ENCODE peak calls at places on chromosomes 3 and 15, in ten cellular contexts. Z, Y, G, I, N, S, C, F, L and W are unnamed samples.

GRCh38 chr3:127152676-127153505 is 40.0 kb upstream of the PRR23E start:
- DNase-seq in S (no peak), C (no peak), I (no peak), Z (no peak), G (no peak), N (no peak), L (peak), F (no peak), Y (no peak), W (no peak)

GRCh38 chr3:117893638-117894037 is 1141.0 kb downstream of the IGSF11 start:
- DNase-seq in I (no peak), L (no peak), Y (no peak), N (no peak), C (no peak), G (no peak), F (no peak), Z (no peak), S (no peak), W (no peak)

GRCh38 chr3:196138464-196138863 is 56.6 kb upstream of the TFRC start:
- DNase-seq in S (no peak), G (no peak), F (no peak), N (no peak), I (no peak), C (no peak), L (no peak), Y (no peak), Z (peak), W (no peak)

GRCh38 chr3:43998841-43999805 is 242.6 kb upstream of the TOPAZ1 start:
- DNase-seq in L (no peak), N (peak), F (no peak), Y (no peak), Z (no peak), S (peak), C (peak), I (peak), G (peak), W (peak)

GRCh38 chr3:52068055-52068704 is 11.8 kb upstream of the DUSP7 start:
- DNase-seq in L (no peak), Y (no peak), F (no peak), S (peak), I (peak), Z (peak), N (no peak), C (peak), G (no peak), W (no peak)

GRCh38 chr3:64908292-64908691 is 220.5 kb upstream of the ADAMTS9 start:
- DNase-seq in Y (no peak), F (no peak), N (no peak), I (no peak), L (no peak), G (no peak), C (peak), Z (peak), S (no peak), W (no peak)

GRCh38 chr3:59388555-59389280 is 338.9 kb upstream of the CFAP20DC start:
- DNase-seq in Z (no peak), G (no peak), C (no peak), L (no peak), S (no peak), Y (no peak), F (no peak), I (no peak), N (no peak), W (no peak)

GRCh38 chr3:101270158-101270557 is 50.2 kb downstream of the IMPG2 start:
- DNase-seq in L (no peak), Z (no peak), N (no peak), C (no peak), G (no peak), S (no peak), Y (no peak), F (no peak), I (no peak), W (no peak)

GRCh38 chr15:100895721-100896120 is 16.1 kb downstream of the ALDH1A3 start:
- DNase-seq in C (no peak), Y (no peak), S (no peak), F (no peak), G (no peak), L (peak), N (no peak), Z (no peak), I (no peak), W (no peak)

GRCh38 chr15:77047013-77047412 is 23.9 kb downstream of the TSPAN3 start:
- DNase-seq in S (no peak), C (no peak), G (no peak), I (no peak), Y (no peak), F (no peak), L (no peak), N (no peak), Z (no peak), W (no peak)

GRCh38 chr15:58467722-58468436 is 36.1 kb downstream of the LIPC start:
- DNase-seq in S (no peak), Z (no peak), I (no peak), F (no peak), N (no peak), L (peak), G (no peak), C (no peak), Y (no peak), W (no peak)

GRCh38 chr15:79673416-79674123 is 223.2 kb downstream of the MTHFS start:
- DNase-seq in Y (no peak), N (peak), G (no peak), I (peak), C (peak), Z (peak), L (no peak), S (no peak), F (no peak), W (peak)

GRCh38 chr3:94647131-94647530 is 584.3 kb downstream of the NSUN3 start:
- DNase-seq in F (no peak), I (no peak), Z (no peak), Y (no peak), L (no peak), G (no peak), N (no peak), C (no peak), S (no peak), W (no peak)

GRCh38 chr3:133992951-133993595 is 36.7 kb downstream of the SLCO2A1 start:
- DNase-seq in G (no peak), N (no peak), L (no peak), F (no peak), Y (no peak), C (no peak), Z (no peak), I (no peak), S (no peak), W (no peak)

GRCh38 chr15:53472883-53473282 is 286.6 kb downstream of the WDR72 start:
- DNase-seq in C (no peak), G (no peak), L (no peak), F (no peak), I (no peak), Z (no peak), Y (no peak), S (no peak), N (no peak), W (no peak)

GRCh38 chr3:101876142-101876541 is 26.8 kb downstream of the NFKBIZ start:
- DNase-seq in I (no peak), Z (no peak), L (no peak), C (no peak), G (no peak), S (no peak), N (no peak), Y (no peak), F (no peak), W (no peak)

GRCh38 chr3:108062051-108062450 is 28.8 kb downstream of the CD47 start:
- DNase-seq in G (no peak), F (no peak), C (no peak), Y (no peak), S (no peak), N (no peak), L (no peak), Z (no peak), I (no peak), W (no peak)

GRCh38 chr3:69364354-69364753 is 21.5 kb downstream of the FRMD4B start:
- DNase-seq in N (no peak), F (no peak), G (no peak), C (peak), S (no peak), L (no peak), Y (no peak), Z (no peak), I (peak), W (peak)

GRCh38 chr3:56921573-56922571 is 120.1 kb upstream of the ARHGEF3 start:
- DNase-seq in I (no peak), N (no peak), F (no peak), Z (peak), C (no peak), S (no peak), Y (peak), L (no peak), G (no peak), W (peak)

GRCh38 chr3:186038360-186038759 is 70.5 kb downstream of the ETV5 start:
- DNase-seq in Z (no peak), Y (no peak), C (no peak), I (no peak), S (no peak), F (no peak), L (no peak), G (no peak), N (peak), W (no peak)

GRCh38 chr3:148191966-148192365 is 505.7 kb upstream of the AGTR1 start:
- DNase-seq in S (no peak), C (no peak), G (no peak), Z (no peak), F (no peak), I (no peak), L (no peak), Y (no peak), N (no peak), W (no peak)

GRCh38 chr15:77853008-77853328 is 220.3 kb upstream of the LINGO1 start:
- DNase-seq in G (no peak), L (no peak), I (no peak), Z (no peak), F (no peak), S (no peak), N (no peak), Y (no peak), C (no peak), W (no peak)

GRCh38 chr15:27538325-27538724 is 560.8 kb downstream of the OCA2 start:
- DNase-seq in I (no peak), F (no peak), Z (no peak), L (no peak), S (no peak), Y (no peak), C (no peak), N (peak), G (no peak), W (no peak)

GRCh38 chr3:129224984-129225393 is 24.4 kb upstream of the COPG1 start:
- DNase-seq in C (peak), N (no peak), S (no peak), I (peak), Z (peak), L (peak), Y (peak), F (no peak), G (no peak), W (peak)

GRCh38 chr15:62549345-62549970 is 384.4 kb upstream of the C2CD4B start:
- DNase-seq in L (peak), C (peak), G (peak), S (peak), Z (peak), I (no peak), Y (no peak), N (peak), F (no peak), W (peak)

GRCh38 chr3:196431193-196432136 is 762 bp downstream of the UBXN7 start:
- DNase-seq in Z (peak), L (no peak), G (peak), Y (peak), S (peak), F (peak), C (peak), N (peak), I (peak), W (peak)

GRCh38 chr3:67601919-67602608 is 52.3 kb downstream of the SUCLG2 start:
- DNase-seq in G (no peak), Y (no peak), C (no peak), S (no peak), Z (no peak), N (no peak), L (no peak), I (no peak), F (no peak), W (no peak)

GRCh38 chr3:105388199-105388598 is 21.5 kb downstream of the ALCAM start:
- DNase-seq in F (no peak), N (no peak), C (no peak), S (no peak), I (no peak), Y (no peak), L (no peak), G (no peak), Z (no peak), W (no peak)

GRCh38 chr3:99678023-99678422 is 39.6 kb downstream of the COL8A1 start:
- DNase-seq in N (no peak), L (no peak), Y (no peak), G (no peak), Z (peak), F (no peak), C (peak), I (peak), S (no peak), W (peak)

GRCh38 chr15:70380484-70380883 is 282.8 kb upstream of the TLE3 start:
- DNase-seq in Y (no peak), I (no peak), L (no peak), S (no peak), C (no peak), G (no peak), F (no peak), Z (no peak), N (no peak), W (no peak)

GRCh38 chr3:39412668-39413260 is 6.2 kb downstream of the RPSA start:
- DNase-seq in Z (no peak), I (no peak), Y (no peak), G (no peak), F (no peak), S (no peak), L (no peak), C (no peak), N (no peak), W (no peak)

GRCh38 chr3:52535411-52536111 is 844 bp upstream of the UQCC5 start:
- DNase-seq in Z (no peak), F (no peak), N (no peak), S (no peak), I (no peak), C (no peak), L (no peak), Y (no peak), G (no peak), W (no peak)

GRCh38 chr15:44519537-44519936 is 17.4 kb upstream of the EIF3J start:
- DNase-seq in Y (no peak), C (no peak), L (no peak), I (no peak), G (no peak), F (no peak), N (no peak), S (no peak), Z (no peak), W (no peak)

GRCh38 chr15:100663066-100663465 is 60.7 kb downstream of the ASB7 start:
- DNase-seq in S (peak), Z (no peak), N (peak), G (no peak), L (no peak), F (no peak), C (no peak), I (no peak), Y (no peak), W (no peak)